ENCODE peak calls at places on chromosomes 16 and 17, in six cellular contexts. R is ovary, C is thoracic aorta, Q is fibroblast of pulmonary artery, P is dorsolateral prefrontal cortex, D is fibroblast of lung. X is an unnamed sample.

GRCh38 chr17:32523017-32523680 is 36.4 kb downstream of the CDK5R1 start:
- DNase-seq in R (no peak), C (no peak), Q (no peak), P (no peak), D (no peak), X (no peak)

GRCh38 chr17:1074886-1075665 is 78.1 kb downstream of the TIMM22 start:
- DNase-seq in R (no peak), C (no peak), Q (no peak), P (no peak), D (no peak), X (no peak)

GRCh38 chr17:34235389-34236028 is 19.6 kb upstream of the CCL2 start:
- DNase-seq in R (peak), C (no peak), Q (peak), P (no peak), D (no peak), X (no peak)

GRCh38 chr17:82342361-82343079 is 9.0 kb upstream of the SECTM1 start:
- DNase-seq in R (no peak), C (no peak), Q (no peak), P (no peak), D (no peak), X (no peak)

GRCh38 chr16:29770250-29770929 is 7.7 kb upstream of the ZG16 start:
- DNase-seq in R (no peak), C (no peak), Q (no peak), P (no peak), D (no peak), X (no peak)

GRCh38 chr16:57815987-57816745 is 13.9 kb upstream of the KIFC3 start:
- DNase-seq in R (no peak), C (peak), Q (peak), P (peak), D (peak), X (peak)

GRCh38 chr17:78329263-78330059 is 30.4 kb downstream of the SOCS3 start:
- DNase-seq in R (peak), C (no peak), Q (peak), P (no peak), D (peak), X (peak)

GRCh38 chr17:33086041-33086440 is 94.4 kb downstream of the SPACA3 start:
- DNase-seq in R (no peak), C (no peak), Q (no peak), P (no peak), D (no peak), X (no peak)

GRCh38 chr16:7268182-7268581 is 64.5 kb upstream of the RBFOX1 start:
- DNase-seq in R (no peak), C (no peak), Q (no peak), P (no peak), D (no peak), X (no peak)

GRCh38 chr17:8632087-8632486 is 1.6 kb upstream of the MYH10 start:
- DNase-seq in R (peak), C (no peak), Q (no peak), P (no peak), D (no peak), X (no peak)

GRCh38 chr16:5756969-5757368 is 659.4 kb upstream of the EEF2KMT start:
- DNase-seq in R (no peak), C (no peak), Q (no peak), P (no peak), D (no peak), X (no peak)

GRCh38 chr17:77019955-77020379 is 120.8 kb upstream of the SEC14L1 start:
- DNase-seq in R (no peak), C (no peak), Q (no peak), P (no peak), D (peak), X (no peak)

GRCh38 chr16:58212824-58213655 is 15.1 kb upstream of the CSNK2A2 start:
- DNase-seq in R (no peak), C (no peak), Q (no peak), P (no peak), D (no peak), X (no peak)

GRCh38 chr17:30236807-30237206 is 1.3 kb upstream of the SLC6A4 start:
- DNase-seq in R (peak), C (peak), Q (peak), P (peak), D (peak), X (peak)

GRCh38 chr17:81994593-81995462 is 17.4 kb downstream of the ASPSCR1 start:
- DNase-seq in R (no peak), C (no peak), Q (no peak), P (no peak), D (peak), X (no peak)

GRCh38 chr16:67110136-67110847 is 551 bp downstream of the PHAF1 start:
- DNase-seq in R (no peak), C (no peak), Q (no peak), P (no peak), D (no peak), X (no peak)

GRCh38 chr17:39171933-39172332 is 6.0 kb upstream of the ARL5C start:
- DNase-seq in R (no peak), C (no peak), Q (no peak), P (no peak), D (no peak), X (no peak)

GRCh38 chr17:1561420-1562177 is 993 bp downstream of the PITPNA start:
- DNase-seq in R (no peak), C (no peak), Q (peak), P (no peak), D (peak), X (no peak)

GRCh38 chr17:66347661-66348604 is 45.5 kb downstream of the PRKCA start:
- DNase-seq in R (no peak), C (no peak), Q (peak), P (no peak), D (peak), X (peak)

GRCh38 chr17:5552841-5553240 is 31.5 kb downstream of the NLRP1 start:
- DNase-seq in R (no peak), C (no peak), Q (no peak), P (no peak), D (no peak), X (no peak)

GRCh38 chr16:87407511-87408112 is 15.5 kb downstream of the MAP1LC3B start:
- DNase-seq in R (peak), C (no peak), Q (peak), P (no peak), D (no peak), X (peak)

GRCh38 chr17:34382586-34383224 is 19.7 kb upstream of the CCL1 start:
- DNase-seq in R (no peak), C (no peak), Q (peak), P (no peak), D (no peak), X (no peak)

GRCh38 chr16:53220585-53220984 is 165.8 kb downstream of the CHD9 start:
- DNase-seq in R (no peak), C (no peak), Q (peak), P (no peak), D (no peak), X (no peak)

GRCh38 chr16:54462151-54462651 is 175.6 kb upstream of the IRX3 start:
- DNase-seq in R (no peak), C (no peak), Q (peak), P (no peak), D (no peak), X (peak)

GRCh38 chr17:16935786-16936185 is 36.1 kb downstream of the TNFRSF13B start:
- DNase-seq in R (no peak), C (no peak), Q (no peak), P (peak), D (no peak), X (no peak)

GRCh38 chr16:27503662-27504061 is 46.1 kb downstream of the GTF3C1 start:
- DNase-seq in R (no peak), C (no peak), Q (no peak), P (no peak), D (no peak), X (peak)

GRCh38 chr17:82234211-82235055 is 5.6 kb downstream of the SLC16A3 start:
- DNase-seq in R (no peak), C (no peak), Q (no peak), P (no peak), D (no peak), X (no peak)

GRCh38 chr17:74730491-74731346 is 6.3 kb upstream of the RAB37 start:
- DNase-seq in R (no peak), C (no peak), Q (no peak), P (no peak), D (no peak), X (no peak)

GRCh38 chr17:35373532-35373983 is at the start of gene SLFN11:
- DNase-seq in R (peak), C (peak), Q (peak), P (peak), D (peak), X (no peak)

GRCh38 chr16:1394367-1394951 is 20.0 kb downstream of the UNKL start:
- DNase-seq in R (no peak), C (no peak), Q (no peak), P (no peak), D (no peak), X (no peak)

GRCh38 chr17:40314557-40314953 is 5.6 kb downstream of the RARA start:
- DNase-seq in R (peak), C (peak), Q (peak), P (peak), D (peak), X (peak)

GRCh38 chr17:8073627-8074485 is 13.7 kb downstream of the ALOX12B start:
- DNase-seq in R (peak), C (no peak), Q (peak), P (peak), D (peak), X (peak)

GRCh38 chr16:15509593-15510520 is 75.5 kb downstream of the BMERB1 start:
- DNase-seq in R (no peak), C (no peak), Q (peak), P (no peak), D (peak), X (no peak)

GRCh38 chr16:57639172-57639571 is 10.7 kb downstream of the ADGRG1 start:
- DNase-seq in R (peak), C (no peak), Q (no peak), P (peak), D (peak), X (no peak)

GRCh38 chr16:15044286-15044685 is 11.6 kb downstream of the NTAN1 start:
- DNase-seq in R (no peak), C (no peak), Q (no peak), P (no peak), D (no peak), X (no peak)

DNA sequence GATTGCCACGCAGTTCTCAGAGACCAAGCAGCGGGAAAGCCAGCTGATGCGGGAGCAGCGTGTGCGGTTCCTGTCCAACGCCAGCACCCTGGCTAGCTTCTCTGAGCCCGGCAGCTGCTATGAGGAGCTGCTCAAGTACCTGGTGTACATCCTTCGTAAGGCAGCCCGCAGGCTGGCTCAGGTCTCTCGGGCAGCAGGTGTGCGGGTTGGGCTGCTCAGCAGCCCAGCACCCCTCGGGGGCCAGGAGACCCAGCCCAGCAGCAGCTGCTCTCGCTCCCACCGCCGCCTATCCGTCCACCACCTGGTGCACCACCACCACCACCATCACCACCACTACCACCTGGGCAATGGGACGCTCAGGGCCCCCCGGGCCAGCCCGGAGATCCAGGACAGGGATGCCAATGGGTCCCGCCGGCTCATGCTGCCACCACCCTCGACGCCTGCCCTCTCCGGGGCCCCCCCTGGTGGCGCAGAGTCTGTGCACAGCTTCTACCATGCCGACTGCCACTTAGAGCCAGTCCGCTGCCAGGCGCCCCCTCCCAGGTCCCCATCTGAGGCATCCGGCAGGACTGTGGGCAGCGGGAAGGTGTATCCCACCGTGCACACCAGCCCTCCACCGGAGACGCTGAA is 15.2 kb downstream of the CACNA1G start:
- DNase-seq in R (no peak), C (no peak), Q (no peak), P (no peak), D (no peak), X (no peak)
- TF ChIP-seq CTCF in R (no peak), C (no peak), Q (no peak), P (no peak), D (no peak), X (peak)

DNA sequence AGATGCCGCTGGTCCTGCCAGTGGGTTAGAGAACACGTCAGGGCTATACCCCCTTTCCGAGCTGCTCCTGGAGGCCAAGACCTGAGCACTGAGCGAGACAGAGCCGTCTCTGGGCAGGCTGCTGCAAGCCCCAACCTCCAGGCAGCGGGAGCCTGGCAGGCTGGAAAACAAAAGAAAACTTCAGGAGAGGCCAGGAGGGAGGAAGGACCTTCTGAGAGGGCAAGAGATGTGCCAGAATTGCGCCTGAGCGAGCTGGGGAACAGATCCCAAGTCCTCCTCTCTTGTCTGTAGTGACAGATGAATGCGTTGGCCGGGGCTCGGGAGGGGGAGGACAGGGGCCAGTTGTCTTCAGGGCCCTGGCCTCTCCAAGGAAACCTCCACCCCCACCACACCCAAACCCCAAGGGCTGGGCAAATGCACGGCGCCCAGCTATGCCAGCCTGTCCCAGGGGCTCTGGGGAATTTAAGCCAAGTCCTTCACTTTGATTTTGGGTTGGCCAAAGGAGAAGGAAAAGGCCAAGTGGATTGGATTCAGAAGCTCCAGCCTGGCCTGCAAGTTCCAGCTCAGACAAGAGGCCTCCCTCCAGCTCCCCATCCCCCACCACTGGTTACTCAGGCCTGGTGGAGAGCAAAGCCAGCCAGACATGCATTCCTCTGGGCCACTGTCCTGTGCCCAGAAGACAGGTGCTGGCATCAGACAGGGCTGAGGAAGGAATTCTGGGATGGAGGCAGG is 18.1 kb downstream of the SDK2 start:
- DNase-seq in R (no peak), C (no peak), Q (no peak), P (no peak), D (no peak), X (no peak)
- TF ChIP-seq CTCF in R (no peak), C (no peak), Q (no peak), P (no peak), D (no peak), X (no peak)

GRCh38 chr16:49349446-49350168 is 24.0 kb upstream of the C16orf78 start:
- DNase-seq in R (no peak), C (no peak), Q (no peak), P (no peak), D (no peak), X (no peak)
- TF ChIP-seq CTCF in R (no peak), C (no peak), Q (no peak), P (no peak), D (no peak), X (no peak)

GRCh38 chr17:15909481-15909991 is 35.4 kb upstream of the ADORA2B start:
- DNase-seq in R (no peak), C (no peak), Q (no peak), P (no peak), D (no peak), X (no peak)
- TF ChIP-seq CTCF in R (no peak), C (no peak), Q (no peak), P (no peak), D (no peak), X (no peak)

DNA sequence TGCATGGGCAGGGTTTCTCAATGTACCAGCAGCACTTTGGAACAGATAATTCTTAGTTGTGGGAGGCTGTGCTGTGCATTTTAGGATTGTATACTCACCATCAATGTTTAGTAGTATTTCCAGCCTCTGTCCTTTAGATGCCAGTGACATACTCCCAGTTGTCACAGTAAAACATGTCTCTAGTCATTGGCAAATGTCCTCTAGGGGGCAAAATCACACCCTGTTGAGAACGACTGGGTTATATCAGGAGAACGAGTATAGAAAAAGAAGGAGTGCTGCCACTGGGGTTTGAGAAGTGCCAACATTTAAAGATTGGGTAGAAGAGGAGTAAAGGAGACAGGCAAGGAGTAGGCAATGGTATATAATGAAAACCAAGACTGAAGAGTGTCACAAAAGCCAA is 37.9 kb upstream of the SMIM36 start:
- DNase-seq in R (no peak), C (no peak), Q (peak), P (no peak), D (no peak), X (peak)
- TF ChIP-seq CTCF in R (no peak), C (no peak), Q (peak), P (no peak), D (peak), X (no peak)

GRCh38 chr16:48833461-48833860 is 223.5 kb upstream of the N4BP1 start:
- DNase-seq in R (no peak), C (no peak), Q (no peak), P (no peak), D (no peak), X (no peak)

GRCh38 chr16:48834576-48834975 is 224.6 kb upstream of the N4BP1 start:
- DNase-seq in R (no peak), C (no peak), Q (no peak), P (no peak), D (no peak), X (no peak)

GRCh38 chr16:48829361-48829760 is 219.4 kb upstream of the N4BP1 start:
- DNase-seq in R (no peak), C (no peak), Q (no peak), P (no peak), D (no peak), X (no peak)

GRCh38 chr16:48829911-48830310 is 219.9 kb upstream of the N4BP1 start:
- DNase-seq in R (no peak), C (no peak), Q (no peak), P (no peak), D (no peak), X (no peak)

GRCh38 chr16:48831081-48831722 is 221.2 kb upstream of the N4BP1 start:
- DNase-seq in R (no peak), C (no peak), Q (no peak), P (no peak), D (no peak), X (peak)
- TF ChIP-seq CTCF in R (no peak), C (no peak), Q (no peak), P (no peak), D (no peak), X (peak)

GRCh38 chr17:79630120-79630519 is 19.3 kb upstream of the RBFOX3 start:
- DNase-seq in R (no peak), C (no peak), Q (no peak), P (no peak), D (no peak), X (no peak)
- TF ChIP-seq CTCF in R (no peak), C (no peak), Q (no peak), P (no peak), D (no peak), X (no peak)

GRCh38 chr17:62601438-62601837 is 26.0 kb upstream of the MRC2 start:
- DNase-seq in R (no peak), C (no peak), Q (peak), P (no peak), D (no peak), X (no peak)
- TF ChIP-seq CTCF in R (no peak), C (no peak), Q (peak), P (no peak), D (peak), X (no peak)

X was measured in MCF 10A.